ENCODE peak calls at places on chromosomes 13 and 19, in five cellular contexts. N is activated CD8-positive, alpha-beta memory T cell treated with anti-CD3 and anti-CD28 coated beads for 48 hours; Y is NCI-H345; R is effector CD4-positive, alpha-beta T cell; C is progenitor cell of endocrine pancreas. V is an unnamed sample.

GRCh38 chr13:43261018-43261417 is 237.6 kb downstream of the DNAJC15 start:
- DNase-seq in R (no peak), N (no peak), C (no peak), Y (no peak), V (peak)

GRCh38 chr19:12052571-12053169 is at the start of gene ZNF878:
- DNase-seq in R (peak), N (no peak), Y (peak), C (peak), V (peak)

GRCh38 chr19:2246801-2247361 is 2.2 kb upstream of the AMH start:
- DNase-seq in R (no peak), N (no peak), C (no peak), Y (no peak), V (no peak)

GRCh38 chr19:49506575-49507105 is 5.8 kb upstream of the FCGRT start:
- DNase-seq in N (no peak), Y (peak), R (peak), C (no peak), V (peak)

GRCh38 chr19:18814063-18814462 is 17.7 kb upstream of the UPF1 start:
- DNase-seq in R (no peak), N (no peak), Y (no peak), C (no peak), V (peak)

GRCh38 chr13:73141292-73141771 is 82.5 kb downstream of the KLF5 start:
- DNase-seq in Y (peak), C (no peak), R (no peak), N (no peak), V (no peak)

GRCh38 chr19:15453091-15453498 is 3.3 kb upstream of the WIZ start:
- DNase-seq in C (no peak), N (no peak), Y (no peak), R (no peak), V (peak)

GRCh38 chr13:59398127-59398526 is 765.6 kb downstream of the DIAPH3 start:
- DNase-seq in N (no peak), C (no peak), Y (no peak), R (no peak), V (no peak)

GRCh38 chr19:53045536-53045935 is 996 bp downstream of the ERVV-2 start:
- DNase-seq in Y (no peak), R (no peak), C (no peak), N (no peak), V (no peak)

GRCh38 chr13:110345266-110345665 is 38.2 kb downstream of the COL4A2 start:
- DNase-seq in Y (no peak), R (no peak), N (no peak), C (no peak), V (no peak)

GRCh38 chr13:42574011-42574410 is at the start of gene TNFSF11:
- DNase-seq in N (no peak), R (no peak), Y (no peak), C (no peak), V (no peak)

GRCh38 chr13:71477735-71478134 is 389.3 kb downstream of the DACH1 start:
- DNase-seq in C (no peak), Y (no peak), N (no peak), R (no peak), V (no peak)

GRCh38 chr13:45406421-45406820 is 11.8 kb downstream of the SLC25A30 start:
- DNase-seq in C (no peak), R (no peak), Y (no peak), N (no peak), V (no peak)

GRCh38 chr19:40255619-40256166 is 29.2 kb upstream of the CCNP start:
- DNase-seq in R (no peak), Y (no peak), C (no peak), N (no peak), V (no peak)

GRCh38 chr19:6752257-6753177 is 13.0 kb downstream of the TRIP10 start:
- DNase-seq in R (no peak), N (no peak), Y (no peak), C (peak), V (no peak)

V was measured in GM03348.